ENCODE peak calls at places on chromosomes 16 and 17, in five cellular contexts. One of them, this sample, is unnamed.

GRCh38 chr16:27264151-27264550 is 4.4 kb downstream of the NSMCE1 start:
- DNase-seq in GM12878: no peak
- DNase-seq in fibroblast of lung: peak; percentile 85
- DNase-seq in GM23338: no peak
- DNase-seq in HCT116: peak; percentile 57
- DNase-seq in this sample: no peak

GRCh38 chr17:65297384-65297783 is 160.2 kb downstream of the RGS9 start:
- DNase-seq in GM12878: no peak
- DNase-seq in fibroblast of lung: peak; percentile 40
- DNase-seq in GM23338: no peak
- DNase-seq in HCT116: no peak
- DNase-seq in this sample: peak; percentile 74

GRCh38 chr17:50290074-50290702 is 15.9 kb downstream of the TMEM92 start:
- DNase-seq in fibroblast of lung: peak; percentile 99
- DNase-seq in HCT116: peak; percentile 29
- DNase-seq in GM12878: no peak
- DNase-seq in GM23338: no peak
- DNase-seq in this sample: peak; percentile 56

GRCh38 chr17:76370261-76370993 is 14.0 kb upstream of the SPHK1 start:
- DNase-seq in fibroblast of lung: peak; percentile 97
- DNase-seq in GM12878: no peak
- DNase-seq in GM23338: peak; percentile 62
- DNase-seq in HCT116: no peak
- DNase-seq in this sample: peak; percentile 37

GRCh38 chr17:50206604-50207293 is 5.3 kb upstream of the COL1A1 start:
- DNase-seq in fibroblast of lung: peak; percentile 73
- DNase-seq in HCT116: no peak
- DNase-seq in GM12878: no peak
- DNase-seq in GM23338: peak; percentile 83
- DNase-seq in this sample: peak; percentile 52

GRCh38 chr17:9615486-9615885 is 29.8 kb upstream of the USP43 start:
- DNase-seq in GM23338: no peak
- DNase-seq in HCT116: no peak
- DNase-seq in GM12878: no peak
- DNase-seq in fibroblast of lung: no peak
- DNase-seq in this sample: no peak

GRCh38 chr16:88610080-88610479 is 28.3 kb upstream of the IL17C start:
- DNase-seq in HCT116: no peak
- DNase-seq in fibroblast of lung: no peak
- DNase-seq in GM23338: peak; percentile 73
- DNase-seq in GM12878: no peak
- DNase-seq in this sample: no peak

GRCh38 chr16:87108941-87109340 is 208.3 kb downstream of the C16orf95 start:
- DNase-seq in fibroblast of lung: peak; percentile 70
- DNase-seq in GM23338: no peak
- DNase-seq in GM12878: no peak
- DNase-seq in HCT116: no peak
- DNase-seq in this sample: no peak

GRCh38 chr17:72123496-72123963 is 2.7 kb downstream of the SOX9 start:
- DNase-seq in fibroblast of lung: peak; percentile 25
- DNase-seq in HCT116: no peak
- DNase-seq in GM12878: no peak
- DNase-seq in GM23338: no peak
- DNase-seq in this sample: no peak

GRCh38 chr16:24275413-24275812 is 19.3 kb downstream of the CACNG3 start:
- DNase-seq in HCT116: no peak
- DNase-seq in GM12878: no peak
- DNase-seq in GM23338: no peak
- DNase-seq in fibroblast of lung: no peak
- DNase-seq in this sample: no peak

GRCh38 chr16:671353-672131 is 3.6 kb downstream of the RHOT2 start:
- DNase-seq in fibroblast of lung: no peak
- DNase-seq in GM12878: no peak
- DNase-seq in HCT116: no peak
- DNase-seq in GM23338: no peak
- DNase-seq in this sample: no peak

GRCh38 chr16:55328611-55329569 is 4.9 kb downstream of the IRX6 start:
- DNase-seq in HCT116: no peak
- DNase-seq in GM23338: peak; percentile 62
- DNase-seq in GM12878: no peak
- DNase-seq in fibroblast of lung: no peak
- DNase-seq in this sample: no peak
- TF ChIP-seq EZH2 in HCT116: no peak
- TF ChIP-seq EZH2 in GM23338: peak; percentile 95
- TF ChIP-seq EZH2 in GM12878: no peak
- TF ChIP-seq EZH2 in fibroblast of lung: no peak
- TF ChIP-seq EZH2 in this sample: no peak

DNA sequence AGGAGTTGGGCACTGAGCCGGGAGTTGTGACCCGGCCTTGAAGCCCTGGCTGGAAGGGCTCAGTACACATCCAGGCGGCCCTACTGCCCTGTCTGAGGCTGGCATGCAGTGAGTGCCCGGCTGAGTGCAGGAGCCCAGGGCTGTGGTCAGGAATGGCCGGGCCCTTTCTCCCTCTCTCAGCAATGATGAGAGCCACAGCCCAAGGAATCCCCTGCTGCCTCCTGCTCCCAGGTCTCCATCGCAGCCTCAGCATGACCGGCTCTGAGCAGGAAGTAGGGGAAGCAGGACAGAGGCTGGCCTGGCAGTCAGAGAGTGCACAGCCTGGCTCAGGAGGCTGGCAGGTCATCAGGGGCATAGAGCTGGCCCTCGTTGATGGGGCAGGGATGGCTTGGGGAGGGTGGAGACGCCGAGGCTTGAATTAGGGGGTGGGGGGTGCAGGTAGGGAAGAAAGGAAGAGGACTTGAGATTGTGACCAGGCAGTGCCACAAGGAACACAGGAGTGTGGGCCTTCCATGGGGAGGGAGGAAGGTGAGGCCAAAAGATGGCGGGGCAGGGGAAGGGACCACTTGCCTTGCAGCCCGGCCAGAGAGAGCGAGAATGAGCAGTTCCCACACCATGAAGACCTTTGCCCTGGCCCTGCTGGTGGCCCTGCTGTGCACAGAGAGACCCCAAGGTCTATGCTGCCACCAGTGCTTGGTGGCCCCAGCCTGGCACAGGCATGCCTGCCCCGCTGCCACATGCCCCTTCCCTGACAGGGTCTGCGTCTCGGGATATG is 32.1 kb upstream of the KRT17 start:
- DNase-seq in fibroblast of lung: no peak
- DNase-seq in GM23338: no peak
- DNase-seq in GM12878: no peak
- DNase-seq in HCT116: no peak
- DNase-seq in this sample: no peak
- H3K27ac ChIP-seq in fibroblast of lung: no peak overlapping the region
- H3K27ac ChIP-seq in GM23338: no peak overlapping the region
- H3K27ac ChIP-seq in GM12878: no peak overlapping the region
- H3K27ac ChIP-seq in HCT116: peak overlapping the region; percentile 71
- H3K27ac ChIP-seq in this sample: no peak overlapping the region

GRCh38 chr16:56947604-56947995 is 14.2 kb upstream of the CETP start:
- DNase-seq in fibroblast of lung: no peak
- DNase-seq in HCT116: no peak
- DNase-seq in GM12878: no peak
- DNase-seq in GM23338: no peak
- DNase-seq in this sample: no peak

GRCh38 chr16:56944954-56945839 is 13.3 kb downstream of the HERPUD1 start:
- DNase-seq in HCT116: no peak
- DNase-seq in GM23338: no peak
- DNase-seq in GM12878: peak; percentile 61
- DNase-seq in fibroblast of lung: peak; percentile 36
- DNase-seq in this sample: no peak

GRCh38 chr16:56945847-56946527 is 14.0 kb downstream of the HERPUD1 start:
- DNase-seq in HCT116: no peak
- DNase-seq in fibroblast of lung: no peak
- DNase-seq in GM23338: no peak
- DNase-seq in GM12878: no peak
- DNase-seq in this sample: no peak

GRCh38 chr16:56948234-56948633 is 13.5 kb upstream of the CETP start:
- DNase-seq in HCT116: no peak
- DNase-seq in GM23338: no peak
- DNase-seq in GM12878: no peak
- DNase-seq in fibroblast of lung: no peak
- DNase-seq in this sample: no peak

DNA sequence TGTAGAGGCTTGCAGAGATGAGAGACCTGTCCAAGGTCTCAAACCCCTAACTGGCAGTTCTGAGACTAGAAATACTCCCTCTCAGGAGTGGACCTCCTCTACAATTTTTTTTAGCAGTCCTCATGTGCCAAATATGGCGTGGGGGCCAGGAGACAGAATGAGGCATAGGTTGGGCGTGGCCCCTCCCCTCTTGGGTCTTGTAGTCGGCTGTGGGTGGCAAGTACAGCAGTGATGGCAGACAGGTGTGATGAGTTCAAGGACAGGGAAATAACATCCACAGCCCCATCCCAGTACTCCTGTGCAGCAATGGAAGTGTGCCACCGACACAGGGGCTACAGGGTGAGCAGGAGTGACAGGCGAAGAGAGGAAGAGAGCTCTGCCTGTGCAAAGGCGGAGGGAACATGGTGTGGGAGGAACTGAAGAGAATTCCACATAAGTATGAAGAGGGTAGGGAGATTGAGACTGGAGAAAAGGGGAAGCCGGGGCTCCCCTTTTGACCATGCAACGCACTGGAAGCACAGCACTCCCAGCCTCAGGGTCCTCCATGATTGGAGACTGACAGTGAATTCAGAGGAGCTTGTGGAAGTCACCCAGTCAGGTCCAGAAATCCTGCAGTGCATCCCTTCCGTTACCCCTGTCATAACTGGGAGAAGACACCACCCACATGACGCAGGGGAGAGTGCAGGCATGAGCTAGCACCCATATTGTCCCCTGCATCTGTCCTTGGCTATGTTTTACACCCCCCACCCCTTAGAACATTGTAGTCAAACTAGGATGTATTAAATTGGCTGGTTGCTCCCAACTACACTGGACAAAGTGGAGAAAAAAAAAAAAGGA is 14.8 kb upstream of the CETP start:
- DNase-seq in GM12878: no peak
- DNase-seq in GM23338: no peak
- DNase-seq in fibroblast of lung: no peak
- DNase-seq in HCT116: no peak
- DNase-seq in this sample: no peak
- TF ChIP-seq EZH2 in GM12878: no peak
- TF ChIP-seq EZH2 in GM23338: no peak
- TF ChIP-seq EZH2 in fibroblast of lung: no peak
- TF ChIP-seq EZH2 in HCT116: no peak
- TF ChIP-seq EZH2 in this sample: no peak

GRCh38 chr17:6924121-6924676 is 71.7 kb upstream of the ALOX12 start:
- DNase-seq in fibroblast of lung: peak; percentile 18
- DNase-seq in GM12878: no peak
- DNase-seq in GM23338: no peak
- DNase-seq in HCT116: no peak
- DNase-seq in this sample: no peak

GRCh38 chr17:6930754-6931153 is 65.1 kb upstream of the ALOX12 start:
- DNase-seq in HCT116: no peak
- DNase-seq in GM12878: no peak
- DNase-seq in GM23338: no peak
- DNase-seq in fibroblast of lung: peak; percentile 1
- DNase-seq in this sample: no peak

GRCh38 chr17:6923385-6923784 is 72.5 kb upstream of the ALOX12 start:
- DNase-seq in GM12878: no peak
- DNase-seq in HCT116: no peak
- DNase-seq in fibroblast of lung: no peak
- DNase-seq in GM23338: no peak
- DNase-seq in this sample: no peak

GRCh38 chr17:6928193-6928592 is 67.7 kb upstream of the ALOX12 start:
- DNase-seq in GM12878: no peak
- DNase-seq in GM23338: no peak
- DNase-seq in HCT116: no peak
- DNase-seq in fibroblast of lung: no peak
- DNase-seq in this sample: no peak

DNA sequence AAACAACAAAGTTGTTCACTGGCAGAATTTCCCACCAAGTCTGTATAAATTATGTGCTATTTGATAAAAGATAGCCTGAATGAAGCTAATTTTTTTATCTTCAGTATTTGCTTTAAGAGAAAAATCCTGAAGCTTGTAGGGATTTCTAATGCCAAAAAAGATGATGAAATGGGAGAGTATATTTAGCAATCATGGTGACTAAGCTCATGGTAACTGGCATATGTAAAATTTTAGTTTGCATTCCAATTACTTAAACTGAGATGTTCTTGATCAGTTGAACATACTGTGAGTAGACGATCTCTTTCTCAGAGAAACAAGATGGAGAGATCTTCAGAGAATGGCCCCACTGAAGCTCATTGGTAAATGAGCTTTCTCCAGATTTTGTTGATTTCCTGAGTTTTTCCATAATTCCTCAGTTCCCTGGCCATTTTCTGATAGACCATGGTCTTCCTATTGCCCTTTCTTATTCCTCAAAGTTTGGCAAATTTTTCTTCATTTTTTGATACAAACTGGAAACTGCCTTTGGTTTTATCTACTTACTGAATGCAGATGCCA is 68.5 kb upstream of the ALOX12 start:
- DNase-seq in GM23338: no peak
- DNase-seq in HCT116: no peak
- DNase-seq in GM12878: no peak
- DNase-seq in fibroblast of lung: peak; percentile 35
- DNase-seq in this sample: peak; percentile 28
- H3K27ac ChIP-seq in GM23338: no peak overlapping the region
- H3K27ac ChIP-seq in HCT116: no peak overlapping the region
- H3K27ac ChIP-seq in GM12878: no peak overlapping the region
- H3K27ac ChIP-seq in fibroblast of lung: no peak overlapping the region
- H3K27ac ChIP-seq in this sample: peak overlapping the region; percentile 34

GRCh38 chr17:38653679-38654078 is 21.1 kb downstream of the EPOP start:
- DNase-seq in HCT116: no peak
- DNase-seq in fibroblast of lung: no peak
- DNase-seq in GM23338: no peak
- DNase-seq in GM12878: no peak
- DNase-seq in this sample: no peak
- TF ChIP-seq EZH2 in HCT116: no peak
- TF ChIP-seq EZH2 in fibroblast of lung: no peak
- TF ChIP-seq EZH2 in GM23338: no peak
- TF ChIP-seq EZH2 in GM12878: no peak
- TF ChIP-seq EZH2 in this sample: no peak

GRCh38 chr17:12918132-12918531 is 99.7 kb downstream of the ELAC2 start:
- DNase-seq in fibroblast of lung: no peak
- DNase-seq in GM23338: no peak
- DNase-seq in HCT116: no peak
- DNase-seq in GM12878: no peak
- DNase-seq in this sample: no peak
- H3K27ac ChIP-seq in fibroblast of lung: no peak overlapping the region
- H3K27ac ChIP-seq in GM23338: no peak overlapping the region
- H3K27ac ChIP-seq in HCT116: no peak overlapping the region
- H3K27ac ChIP-seq in GM12878: no peak overlapping the region
- H3K27ac ChIP-seq in this sample: no peak overlapping the region

GRCh38 chr17:30378191-30378796 is 433 bp upstream of the CPD start:
- DNase-seq in HCT116: no peak
- DNase-seq in fibroblast of lung: peak; percentile 23
- DNase-seq in GM12878: no peak
- DNase-seq in GM23338: peak; percentile 37
- DNase-seq in this sample: no peak
- TF ChIP-seq EZH2 in HCT116: no peak
- TF ChIP-seq EZH2 in fibroblast of lung: no peak
- TF ChIP-seq EZH2 in GM12878: no peak
- TF ChIP-seq EZH2 in GM23338: peak; percentile 39
- TF ChIP-seq EZH2 in this sample: no peak

GRCh38 chr16:15960124-15960971 is 10.9 kb downstream of the ABCC1 start:
- DNase-seq in HCT116: no peak
- DNase-seq in fibroblast of lung: peak; percentile 32
- DNase-seq in GM12878: no peak
- DNase-seq in GM23338: peak; percentile 43
- DNase-seq in this sample: no peak
- H3K27ac ChIP-seq in HCT116: no peak overlapping the region
- H3K27ac ChIP-seq in fibroblast of lung: no peak overlapping the region
- H3K27ac ChIP-seq in GM12878: peak overlapping the region; percentile 85
- H3K27ac ChIP-seq in GM23338: peak overlapping the region; percentile 85
- H3K27ac ChIP-seq in this sample: no peak overlapping the region

This sample was measured in A673.